ENCODE peak calls at places on chromosomes 12 and 14, in six cellular contexts. Y is stimulated activated naive B cell treated with anti-CD40 and anti-IgM and Interleukin-4, amounts not matched to agents 10 μg/mL and 1 μg/mL and 100 μg/mL, for 72 hours; R is T-helper 1 cell; Z is NCI-H1436; M is ELF-1; S is naive thymus-derived CD8-positive, alpha-beta T cell. K is an unnamed sample.

GRCh38 chr12:49942921-49943662 is 7.4 kb upstream of the AQP2 start:
- DNase-seq in M (no peak), R (peak), Z (no peak), Y (no peak), S (no peak), K (no peak)

GRCh38 chr14:101121399-101122113 is 218.0 kb upstream of the RTL1 start:
- DNase-seq in R (no peak), Y (no peak), Z (no peak), S (no peak), M (peak), K (no peak)

GRCh38 chr12:124458992-124459851 is 108.2 kb downstream of the NCOR2 start:
- DNase-seq in Y (no peak), S (no peak), M (no peak), Z (no peak), R (no peak), K (no peak)

GRCh38 chr14:73784065-73784987 is 67.3 kb upstream of the PTGR2 start:
- DNase-seq in Y (no peak), Z (no peak), R (no peak), S (no peak), M (no peak), K (peak)

GRCh38 chr14:73008501-73008900 is 18.4 kb downstream of the ZFYVE1 start:
- DNase-seq in Z (no peak), S (no peak), R (no peak), Y (no peak), M (no peak), K (peak)

GRCh38 chr12:68109001-68109400 is 50.5 kb downstream of the IFNG start:
- DNase-seq in M (no peak), R (no peak), Z (no peak), S (no peak), Y (no peak), K (no peak)

GRCh38 chr14:32938719-32939253 is at the start of gene NPAS3:
- DNase-seq in Y (no peak), R (no peak), M (no peak), S (no peak), Z (no peak), K (no peak)

GRCh38 chr14:43503508-43503907 is 1003.6 kb downstream of the FSCB start:
- DNase-seq in R (no peak), M (no peak), S (no peak), Y (no peak), Z (no peak), K (no peak)

GRCh38 chr14:51302319-51303030 is 62.4 kb downstream of the TMX1 start:
- DNase-seq in Y (no peak), M (no peak), R (no peak), S (no peak), Z (no peak), K (peak)

GRCh38 chr12:77049767-77050353 is 15.5 kb downstream of the E2F7 start:
- DNase-seq in S (no peak), Z (peak), Y (no peak), R (peak), M (no peak), K (peak)

GRCh38 chr14:54189358-54190354 is 207.2 kb upstream of the CDKN3 start:
- DNase-seq in S (no peak), Y (no peak), R (no peak), Z (no peak), M (no peak), K (peak)

GRCh38 chr12:43882578-43883178 is 46.8 kb downstream of the TMEM117 start:
- DNase-seq in Y (no peak), S (peak), M (peak), R (peak), Z (peak), K (peak)

GRCh38 chr12:15522574-15523187 is 200.4 kb downstream of the PTPRO start:
- DNase-seq in M (no peak), Z (peak), Y (no peak), R (peak), S (no peak), K (peak)

GRCh38 chr14:31336646-31337045 is 83.7 kb downstream of the HEATR5A start:
- DNase-seq in Z (no peak), Y (no peak), R (no peak), S (no peak), M (no peak), K (peak)

GRCh38 chr12:42574879-42575278 is 14.7 kb downstream of the PRICKLE1 start:
- DNase-seq in Z (peak), Y (no peak), R (no peak), S (no peak), M (no peak), K (no peak)

GRCh38 chr12:112321277-112321676 is 61.0 kb downstream of the HECTD4 start:
- DNase-seq in S (no peak), R (no peak), M (no peak), Z (no peak), Y (no peak), K (no peak)

GRCh38 chr12:49873361-49873934 is 30.3 kb downstream of the FAIM2 start:
- DNase-seq in Y (no peak), M (no peak), R (no peak), S (no peak), Z (no peak), K (no peak)